ENCODE peak calls at places on chromosomes 3 and 15, in six cellular contexts. One of them, this sample, is unnamed.

GRCh38 chr3:179811321-179812095 is 158.7 kb downstream of the USP13 start:
- DNase-seq in CD8-positive, alpha-beta T cell: no peak
- DNase-seq in PC-3: peak; percentile 88
- DNase-seq in left ventricle myocardium inferior: no peak
- DNase-seq in tibial artery: no peak
- DNase-seq in body of pancreas: peak; percentile 65
- DNase-seq in this sample: peak; percentile 89

GRCh38 chr15:75694241-75695182 is 18.1 kb downstream of the CSPG4 start:
- DNase-seq in CD8-positive, alpha-beta T cell: no peak
- DNase-seq in PC-3: peak; percentile 81
- DNase-seq in left ventricle myocardium inferior: peak; percentile 76
- DNase-seq in tibial artery: peak; percentile 87
- DNase-seq in body of pancreas: peak; percentile 83
- DNase-seq in this sample: peak; percentile 89

GRCh38 chr3:185152433-185153169 is at the start of gene C3orf70:
- DNase-seq in CD8-positive, alpha-beta T cell: no peak
- DNase-seq in PC-3: peak; percentile 15
- DNase-seq in left ventricle myocardium inferior: peak; percentile 75
- DNase-seq in tibial artery: peak; percentile 41
- DNase-seq in body of pancreas: peak; percentile 39
- DNase-seq in this sample: peak; percentile 17

GRCh38 chr3:30691944-30692343 is 85.5 kb downstream of the TGFBR2 start:
- DNase-seq in CD8-positive, alpha-beta T cell: no peak
- DNase-seq in PC-3: no peak
- DNase-seq in left ventricle myocardium inferior: no peak
- DNase-seq in tibial artery: no peak
- DNase-seq in body of pancreas: no peak
- DNase-seq in this sample: no peak

GRCh38 chr15:77282333-77282732 is 137.6 kb downstream of the PEAK1 start:
- DNase-seq in CD8-positive, alpha-beta T cell: no peak
- DNase-seq in PC-3: peak; percentile 20
- DNase-seq in left ventricle myocardium inferior: no peak
- DNase-seq in tibial artery: peak; percentile 43
- DNase-seq in body of pancreas: no peak
- DNase-seq in this sample: peak; percentile 28

GRCh38 chr15:28017423-28017924 is 81.6 kb downstream of the OCA2 start:
- DNase-seq in CD8-positive, alpha-beta T cell: no peak
- DNase-seq in PC-3: peak; percentile 16
- DNase-seq in left ventricle myocardium inferior: no peak
- DNase-seq in tibial artery: no peak
- DNase-seq in body of pancreas: no peak
- DNase-seq in this sample: no peak

GRCh38 chr3:54349231-54349647 is 226.9 kb downstream of the CACNA2D3 start:
- DNase-seq in CD8-positive, alpha-beta T cell: no peak
- DNase-seq in PC-3: no peak
- DNase-seq in left ventricle myocardium inferior: no peak
- DNase-seq in tibial artery: no peak
- DNase-seq in body of pancreas: no peak
- DNase-seq in this sample: no peak

GRCh38 chr15:48507416-48508065 is 138.0 kb downstream of the FBN1 start:
- DNase-seq in CD8-positive, alpha-beta T cell: no peak
- DNase-seq in PC-3: peak; percentile 61
- DNase-seq in left ventricle myocardium inferior: no peak
- DNase-seq in tibial artery: no peak
- DNase-seq in body of pancreas: peak; percentile 28
- DNase-seq in this sample: peak; percentile 57

GRCh38 chr15:90232941-90233700 is 620 bp downstream of the CIB1 start:
- DNase-seq in CD8-positive, alpha-beta T cell: peak; percentile 32
- DNase-seq in PC-3: peak; percentile 60
- DNase-seq in left ventricle myocardium inferior: peak; percentile 61
- DNase-seq in tibial artery: peak; percentile 53
- DNase-seq in body of pancreas: peak; percentile 88
- DNase-seq in this sample: peak; percentile 14

GRCh38 chr3:43581343-43581742 is 40.5 kb downstream of the ANO10 start:
- DNase-seq in CD8-positive, alpha-beta T cell: no peak
- DNase-seq in PC-3: peak; percentile 4
- DNase-seq in left ventricle myocardium inferior: no peak
- DNase-seq in tibial artery: no peak
- DNase-seq in body of pancreas: no peak
- DNase-seq in this sample: no peak

GRCh38 chr3:175456496-175456895 is 597.4 kb downstream of the NAALADL2 start:
- DNase-seq in CD8-positive, alpha-beta T cell: no peak
- DNase-seq in PC-3: peak; percentile 73
- DNase-seq in left ventricle myocardium inferior: no peak
- DNase-seq in tibial artery: no peak
- DNase-seq in body of pancreas: no peak
- DNase-seq in this sample: no peak

GRCh38 chr3:163773136-163773535 is 1305.2 kb downstream of the SI start:
- DNase-seq in CD8-positive, alpha-beta T cell: no peak
- DNase-seq in PC-3: peak; percentile 86
- DNase-seq in left ventricle myocardium inferior: no peak
- DNase-seq in tibial artery: no peak
- DNase-seq in body of pancreas: no peak
- DNase-seq in this sample: no peak

GRCh38 chr3:4581452-4581851 is 88.3 kb downstream of the ITPR1 start:
- DNase-seq in CD8-positive, alpha-beta T cell: no peak
- DNase-seq in PC-3: no peak
- DNase-seq in left ventricle myocardium inferior: no peak
- DNase-seq in tibial artery: no peak
- DNase-seq in body of pancreas: no peak
- DNase-seq in this sample: no peak

GRCh38 chr3:16183601-16184270 is 9.3 kb downstream of the GALNT15 start:
- DNase-seq in CD8-positive, alpha-beta T cell: no peak
- DNase-seq in PC-3: peak; percentile 54
- DNase-seq in left ventricle myocardium inferior: no peak
- DNase-seq in tibial artery: peak; percentile 38
- DNase-seq in body of pancreas: no peak
- DNase-seq in this sample: peak; percentile 81

GRCh38 chr3:54783611-54784010 is 144.2 kb downstream of the LRTM1 start:
- DNase-seq in CD8-positive, alpha-beta T cell: no peak
- DNase-seq in PC-3: no peak
- DNase-seq in left ventricle myocardium inferior: no peak
- DNase-seq in tibial artery: no peak
- DNase-seq in body of pancreas: no peak
- DNase-seq in this sample: no peak

GRCh38 chr3:196688349-196688748 is 23.7 kb downstream of the CEP19 start:
- DNase-seq in CD8-positive, alpha-beta T cell: no peak
- DNase-seq in PC-3: no peak
- DNase-seq in left ventricle myocardium inferior: peak; percentile 44
- DNase-seq in tibial artery: peak; percentile 72
- DNase-seq in body of pancreas: no peak
- DNase-seq in this sample: peak; percentile 90

GRCh38 chr15:58138106-58138505 is at the start of gene AQP9:
- DNase-seq in CD8-positive, alpha-beta T cell: no peak
- DNase-seq in PC-3: no peak
- DNase-seq in left ventricle myocardium inferior: no peak
- DNase-seq in tibial artery: no peak
- DNase-seq in body of pancreas: no peak
- DNase-seq in this sample: no peak

GRCh38 chr3:190155752-190156151 is 35.1 kb upstream of the P3H2 start:
- DNase-seq in CD8-positive, alpha-beta T cell: no peak
- DNase-seq in PC-3: peak; percentile 34
- DNase-seq in left ventricle myocardium inferior: no peak
- DNase-seq in tibial artery: no peak
- DNase-seq in body of pancreas: no peak
- DNase-seq in this sample: no peak

GRCh38 chr3:117404756-117405155 is 695.2 kb downstream of the TUSC7 start:
- DNase-seq in CD8-positive, alpha-beta T cell: no peak
- DNase-seq in PC-3: no peak
- DNase-seq in left ventricle myocardium inferior: no peak
- DNase-seq in tibial artery: no peak
- DNase-seq in body of pancreas: no peak
- DNase-seq in this sample: no peak

GRCh38 chr15:64237677-64238076 is 74.9 kb upstream of the PPIB start:
- DNase-seq in CD8-positive, alpha-beta T cell: no peak
- DNase-seq in PC-3: no peak
- DNase-seq in left ventricle myocardium inferior: no peak
- DNase-seq in tibial artery: no peak
- DNase-seq in body of pancreas: no peak
- DNase-seq in this sample: no peak

GRCh38 chr3:178545337-178545736 is 9.1 kb downstream of the KCNMB2 start:
- DNase-seq in CD8-positive, alpha-beta T cell: no peak
- DNase-seq in PC-3: no peak
- DNase-seq in left ventricle myocardium inferior: no peak
- DNase-seq in tibial artery: no peak
- DNase-seq in body of pancreas: no peak
- DNase-seq in this sample: no peak

GRCh38 chr3:117939628-117940027 is 1095.0 kb downstream of the IGSF11 start:
- DNase-seq in CD8-positive, alpha-beta T cell: no peak
- DNase-seq in PC-3: no peak
- DNase-seq in left ventricle myocardium inferior: no peak
- DNase-seq in tibial artery: no peak
- DNase-seq in body of pancreas: no peak
- DNase-seq in this sample: no peak

GRCh38 chr3:149277338-149277813 is 55.7 kb upstream of the CP start:
- DNase-seq in CD8-positive, alpha-beta T cell: no peak
- DNase-seq in PC-3: peak; percentile 91
- DNase-seq in left ventricle myocardium inferior: no peak
- DNase-seq in tibial artery: no peak
- DNase-seq in body of pancreas: no peak
- DNase-seq in this sample: peak; percentile 81

GRCh38 chr3:133463441-133463860 is 63.6 kb downstream of the BFSP2 start:
- DNase-seq in CD8-positive, alpha-beta T cell: no peak
- DNase-seq in PC-3: no peak
- DNase-seq in left ventricle myocardium inferior: no peak
- DNase-seq in tibial artery: no peak
- DNase-seq in body of pancreas: no peak
- DNase-seq in this sample: no peak

DNA sequence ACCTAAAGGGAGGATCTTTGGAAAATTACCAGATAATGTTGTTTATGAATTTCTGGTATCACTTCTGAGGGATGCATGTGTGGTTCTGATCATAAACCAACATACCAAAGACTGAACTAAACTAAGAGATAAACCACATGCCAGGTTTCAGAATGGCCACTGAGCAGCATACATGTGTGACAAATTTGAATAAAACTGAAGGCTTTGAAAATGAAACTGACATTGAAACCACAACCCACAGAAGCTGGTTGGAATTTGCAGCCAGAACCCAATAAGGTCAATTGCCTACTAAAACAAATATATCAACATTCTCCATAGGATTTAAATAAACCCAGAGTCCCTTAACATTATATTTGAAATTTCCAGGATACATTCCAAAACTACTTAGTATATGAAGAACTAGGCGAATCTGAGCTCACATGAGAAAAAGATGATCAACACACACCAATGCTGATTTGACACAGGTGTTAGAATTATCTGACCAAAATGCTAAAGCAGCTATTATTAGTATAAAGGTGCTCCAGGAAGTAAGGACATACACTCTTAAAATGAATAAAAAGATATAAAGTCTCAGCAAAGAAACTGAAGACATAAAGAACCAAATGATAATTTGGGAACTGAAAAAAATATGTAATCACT is 125.0 kb downstream of the ZNF280D start:
- DNase-seq in CD8-positive, alpha-beta T cell: no peak
- DNase-seq in PC-3: no peak
- DNase-seq in left ventricle myocardium inferior: no peak
- DNase-seq in tibial artery: no peak
- DNase-seq in body of pancreas: no peak
- DNase-seq in this sample: peak; percentile 20
- H3K27ac ChIP-seq in CD8-positive, alpha-beta T cell: no peak overlapping the region
- H3K27ac ChIP-seq in PC-3: no peak overlapping the region
- H3K27ac ChIP-seq in left ventricle myocardium inferior: no peak overlapping the region
- H3K27ac ChIP-seq in tibial artery: no peak overlapping the region
- H3K27ac ChIP-seq in body of pancreas: no peak overlapping the region
- H3K27ac ChIP-seq in this sample: no peak overlapping the region

DNA sequence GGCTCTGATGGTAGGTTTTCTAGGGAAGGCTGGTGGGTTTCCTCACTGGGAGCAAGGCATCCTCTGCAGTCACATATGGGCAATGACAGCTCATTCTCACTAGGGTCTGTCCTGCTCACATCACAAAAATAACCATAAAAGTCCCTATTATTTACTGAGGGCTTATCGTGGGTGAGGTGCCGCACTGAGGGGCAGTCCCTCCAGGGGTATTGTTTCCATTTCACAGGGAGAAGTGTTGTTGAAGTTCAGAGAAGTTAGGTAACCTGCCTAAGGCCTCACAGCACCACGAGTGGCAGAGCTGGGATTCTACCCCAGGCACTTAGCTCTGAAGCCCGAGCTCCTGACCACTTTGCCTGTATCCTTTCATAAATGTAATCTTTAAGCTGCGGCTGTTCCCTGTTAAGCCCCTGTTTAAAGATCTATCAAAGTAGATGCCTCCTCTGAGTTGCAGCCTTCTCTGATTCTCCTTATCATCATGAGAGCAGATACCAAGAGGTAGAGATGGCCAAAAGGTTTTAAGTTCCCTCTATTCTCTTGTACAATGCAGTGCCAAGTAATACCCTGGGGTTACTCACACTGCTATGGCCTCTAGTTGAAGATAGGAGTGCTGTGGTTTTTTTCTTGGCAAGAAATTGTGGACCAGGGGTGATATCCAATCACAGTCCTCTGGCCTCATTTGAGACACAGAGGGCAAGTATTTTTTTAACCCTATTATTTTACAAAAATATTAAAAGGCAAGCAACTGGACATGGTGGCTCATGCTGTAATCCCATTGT is 107.0 kb downstream of the RPLP1 start:
- DNase-seq in CD8-positive, alpha-beta T cell: no peak
- DNase-seq in PC-3: no peak
- DNase-seq in left ventricle myocardium inferior: no peak
- DNase-seq in tibial artery: no peak
- DNase-seq in body of pancreas: no peak
- DNase-seq in this sample: no peak
- TF ChIP-seq CTCF in CD8-positive, alpha-beta T cell: no peak
- TF ChIP-seq CTCF in PC-3: no peak
- TF ChIP-seq CTCF in left ventricle myocardium inferior: no peak
- TF ChIP-seq CTCF in tibial artery: no peak
- TF ChIP-seq CTCF in body of pancreas: no peak
- TF ChIP-seq CTCF in this sample: no peak

GRCh38 chr3:72255736-72256559 is 471.0 kb upstream of the PROK2 start:
- DNase-seq in CD8-positive, alpha-beta T cell: peak; percentile 12
- DNase-seq in PC-3: no peak
- DNase-seq in left ventricle myocardium inferior: peak; percentile 50
- DNase-seq in tibial artery: peak; percentile 41
- DNase-seq in body of pancreas: peak; percentile 76
- DNase-seq in this sample: no peak
- H3K4me3 ChIP-seq in CD8-positive, alpha-beta T cell: no peak overlapping the region
- H3K4me3 ChIP-seq in PC-3: no peak overlapping the region
- H3K4me3 ChIP-seq in left ventricle myocardium inferior: no peak overlapping the region
- H3K4me3 ChIP-seq in tibial artery: no peak overlapping the region
- H3K4me3 ChIP-seq in body of pancreas: no peak overlapping the region
- H3K4me3 ChIP-seq in this sample: no peak overlapping the region

DNA sequence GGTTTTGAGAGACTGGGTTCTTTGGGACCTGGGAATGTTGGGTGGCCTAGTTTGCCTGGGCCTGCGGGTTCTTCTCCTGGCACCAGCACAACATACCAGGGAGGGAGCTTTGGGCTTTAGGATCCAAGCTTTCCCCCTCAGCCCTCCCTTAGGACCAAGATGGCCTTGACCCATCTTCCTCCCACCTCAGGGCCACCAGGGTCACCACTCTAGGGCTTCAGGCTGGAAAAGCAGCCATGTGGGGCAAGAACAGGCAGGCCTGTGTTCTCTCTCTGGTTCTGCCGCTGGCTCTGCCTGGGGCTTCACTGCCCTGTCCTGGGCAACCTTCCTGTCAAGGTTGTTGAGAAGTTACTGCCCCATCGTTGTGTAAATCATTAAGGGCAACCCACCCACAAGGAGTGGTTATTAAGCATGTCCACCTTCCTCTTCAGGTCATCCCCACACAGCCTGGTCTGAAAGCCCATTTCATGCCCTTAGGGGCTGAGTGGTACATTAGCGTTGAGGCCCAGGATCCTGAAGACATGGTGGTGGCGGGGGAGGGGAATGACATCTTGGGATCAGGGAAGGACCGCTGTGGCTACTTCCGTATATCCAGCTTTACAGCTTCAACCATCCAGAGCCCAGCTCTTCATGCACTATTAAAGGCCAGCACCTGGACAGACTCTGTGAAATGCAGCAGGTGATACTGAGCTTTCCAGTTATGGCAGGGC is 652 bp downstream of the DUOX1 start:
- DNase-seq in CD8-positive, alpha-beta T cell: no peak
- DNase-seq in PC-3: no peak
- DNase-seq in left ventricle myocardium inferior: no peak
- DNase-seq in tibial artery: no peak
- DNase-seq in body of pancreas: no peak
- DNase-seq in this sample: no peak
- H3K27ac ChIP-seq in CD8-positive, alpha-beta T cell: no peak overlapping the region
- H3K27ac ChIP-seq in PC-3: no peak overlapping the region
- H3K27ac ChIP-seq in left ventricle myocardium inferior: no peak overlapping the region
- H3K27ac ChIP-seq in tibial artery: no peak overlapping the region
- H3K27ac ChIP-seq in body of pancreas: no peak overlapping the region
- H3K27ac ChIP-seq in this sample: no peak overlapping the region

This sample was measured in brain microvascular endothelial cell.